ENCODE peak calls at places on chromosome 17, in four cellular contexts. K is left lung, A is BE2C, R is cardiac fibroblast. T is an unnamed sample.

GRCh38 chr17:80501739-80502577 is 25.6 kb upstream of the NPTX1 start:
- DNase-seq in A (no peak), K (peak; percentile 50), R (peak; percentile 24), T (no peak)

GRCh38 chr17:9368631-9369030 is 207.0 kb downstream of the STX8 start:
- DNase-seq in A (no peak), K (no peak), R (no peak), T (no peak)

GRCh38 chr17:55492951-55493350 is 18.3 kb downstream of the SMIM36 start:
- DNase-seq in R (no peak), A (no peak), K (no peak), T (peak; percentile 8)

GRCh38 chr17:282912-283882 is 69.4 kb downstream of the RPH3AL start:
- DNase-seq in K (peak; percentile 51), A (no peak), R (no peak), T (no peak)

GRCh38 chr17:59825533-59826316 is 67.0 kb downstream of the TUBD1 start:
- DNase-seq in K (no peak), A (no peak), R (peak; percentile 83), T (peak; percentile 77)

GRCh38 chr17:78281249-78281865 is 49.9 kb downstream of the TMEM235 start:
- DNase-seq in K (no peak), A (no peak), R (no peak), T (no peak)

GRCh38 chr17:11909348-11909747 is 87.9 kb downstream of the ZNF18 start:
- DNase-seq in A (no peak), R (no peak), K (no peak), T (no peak)

GRCh38 chr17:68682913-68683312 is 81.7 kb upstream of the FAM20A start:
- DNase-seq in K (no peak), A (no peak), R (no peak), T (no peak)

GRCh38 chr17:59963738-59964454 is 644 bp downstream of the RNFT1 start:
- DNase-seq in R (peak; percentile 56), A (peak; percentile 24), K (peak; percentile 70), T (peak; percentile 51)

GRCh38 chr17:6913608-6914443 is 82.0 kb upstream of the ALOX12 start:
- DNase-seq in K (peak; percentile 79), R (peak; percentile 67), A (peak; percentile 74), T (peak; percentile 73)

GRCh38 chr17:16352303-16352837 is 899 bp downstream of the CENPV start:
- DNase-seq in A (peak; percentile 63), R (peak; percentile 29), K (peak; percentile 78), T (peak; percentile 24)

GRCh38 chr17:50621562-50621961 is 13.1 kb upstream of the ABCC3 start:
- DNase-seq in R (peak; percentile 49), A (no peak), K (peak; percentile 64), T (no peak)

GRCh38 chr17:62792122-62792800 is 15.9 kb downstream of the MARCHF10 start:
- DNase-seq in R (peak; percentile 77), K (no peak), A (no peak), T (peak; percentile 96)

GRCh38 chr17:7523033-7523432 is 25.8 kb upstream of the TNFSF12 start:
- DNase-seq in A (no peak), R (peak; percentile 30), K (no peak), T (no peak)

GRCh38 chr17:21126645-21127507 is at the start of gene DHRS7B:
- DNase-seq in K (peak; percentile 96), R (peak; percentile 91), A (peak; percentile 88), T (peak; percentile 95)

GRCh38 chr17:46818319-46818928 is at the start of gene WNT3:
- DNase-seq in R (no peak), A (peak; percentile 72), K (peak; percentile 83), T (no peak)

GRCh38 chr17:4945176-4945943 is 3.0 kb downstream of the PFN1 start:
- DNase-seq in R (peak; percentile 88), A (peak; percentile 69), K (peak; percentile 93), T (peak; percentile 93)

GRCh38 chr17:29024456-29024952 is 18.4 kb upstream of the PIPOX start:
- DNase-seq in K (no peak), R (no peak), A (no peak), T (no peak)

GRCh38 chr17:59193463-59193862 is 16.4 kb upstream of the SMG8 start:
- DNase-seq in R (no peak), A (no peak), K (no peak), T (no peak)

GRCh38 chr17:6857904-6858303 is 26.4 kb upstream of the TEKT1 start:
- DNase-seq in R (no peak), K (no peak), A (no peak), T (no peak)

GRCh38 chr17:72466199-72466598 is 345.4 kb downstream of the SOX9 start:
- DNase-seq in A (no peak), K (no peak), R (peak; percentile 43), T (peak; percentile 55)

GRCh38 chr17:15498107-15498506 is 30.7 kb upstream of the CDRT4 start:
- DNase-seq in R (no peak), K (no peak), A (peak; percentile 23), T (peak; percentile 36)

GRCh38 chr17:51472670-51473069 is 212.3 kb downstream of the UTP18 start:
- DNase-seq in R (no peak), A (peak; percentile 33), K (no peak), T (no peak)

GRCh38 chr17:59105852-59106462 is 723 bp downstream of the TRIM37 start:
- DNase-seq in K (peak; percentile 90), R (peak; percentile 56), A (peak; percentile 61), T (peak; percentile 26)

GRCh38 chr17:40886090-40886489 is 1.0 kb upstream of the KRT20 start:
- DNase-seq in R (no peak), A (no peak), K (no peak), T (peak; percentile 50)

GRCh38 chr17:9647014-9647413 is 1.7 kb downstream of the USP43 start:
- DNase-seq in R (no peak), K (no peak), A (no peak), T (no peak)

GRCh38 chr17:6413073-6413472 is 21.8 kb downstream of the AIPL1 start:
- DNase-seq in K (no peak), A (no peak), R (peak; percentile 40), T (peak; percentile 70)

GRCh38 chr17:2057130-2057713 is 2.3 kb downstream of the HIC1 start:
- DNase-seq in K (peak; percentile 85), A (no peak), R (peak; percentile 57), T (no peak)

GRCh38 chr17:35972066-35972465 is 9.2 kb downstream of the CCL16 start:
- DNase-seq in A (no peak), R (no peak), K (no peak), T (no peak)

GRCh38 chr17:35968520-35969054 is 12.7 kb downstream of the CCL16 start:
- DNase-seq in R (no peak), A (no peak), K (no peak), T (no peak)

GRCh38 chr17:35972945-35973332 is 8.4 kb downstream of the CCL16 start:
- DNase-seq in R (no peak), K (no peak), A (no peak), T (no peak)

GRCh38 chr17:35972535-35972934 is 8.8 kb downstream of the CCL16 start:
- DNase-seq in A (no peak), R (no peak), K (no peak), T (no peak)

GRCh38 chr17:35969558-35970442 is 11.5 kb downstream of the CCL16 start:
- DNase-seq in K (no peak), R (peak; percentile 85), A (peak; percentile 74), T (peak; percentile 83)
- TF ChIP-seq CTCF in K (peak; percentile 81), R (peak; percentile 72), A (peak; percentile 86), T (peak; percentile 76)

DNA sequence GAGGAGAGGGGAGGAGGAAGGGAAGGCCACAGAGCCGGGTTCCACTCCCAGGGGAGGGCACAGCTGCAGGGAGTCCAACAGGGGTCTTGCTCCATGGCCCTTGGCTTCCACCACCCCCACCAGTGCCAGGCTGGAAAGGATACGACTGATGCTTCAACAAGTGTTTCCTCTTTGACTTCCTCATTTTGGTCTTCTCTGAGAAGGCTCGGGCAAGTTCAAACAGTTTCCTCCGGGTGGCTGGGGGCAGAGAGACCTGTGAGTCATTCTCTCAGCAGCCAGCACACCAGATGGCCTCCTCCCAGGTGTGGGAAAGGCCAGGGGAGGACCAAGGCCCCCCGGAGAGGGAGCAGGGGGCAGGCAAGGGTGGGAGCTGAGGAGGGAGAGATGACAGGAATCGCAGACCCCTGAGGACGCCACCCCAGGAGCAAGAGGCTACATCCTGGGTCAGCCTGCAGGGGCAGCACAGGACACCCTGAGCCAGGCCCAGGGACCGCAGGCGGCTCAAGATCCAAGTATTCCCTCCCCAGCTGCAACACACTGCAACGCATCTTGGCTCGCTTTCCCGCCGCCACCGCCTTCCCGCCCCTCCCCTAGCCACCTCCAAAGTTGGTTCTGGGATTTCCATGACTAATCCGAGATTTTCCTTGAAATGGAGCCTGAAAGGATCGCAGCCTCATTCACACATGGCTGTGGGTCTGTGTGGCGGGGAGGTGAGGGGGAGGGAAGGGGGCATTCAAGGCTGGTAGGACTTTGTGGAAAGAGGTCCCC is 18.3 kb upstream of the MRPS23 start:
- DNase-seq in R (peak; percentile 87), K (no peak), A (peak; percentile 83), T (peak; percentile 90)
- H3K4me3 ChIP-seq in R (no peak overlapping the region), K (no peak overlapping the region), A (no peak overlapping the region), T (no peak overlapping the region)

GRCh38 chr17:65941500-65941899 is 250.4 kb downstream of the CEP112 start:
- DNase-seq in R (no peak), K (no peak), A (no peak), T (no peak)
- TF ChIP-seq CTCF in R (peak; percentile 22), K (peak; percentile 19), A (peak; percentile 27), T (no peak)

GRCh38 chr17:81929253-81930141 is 2.0 kb upstream of the MAFG start:
- DNase-seq in R (no peak), K (peak; percentile 59), A (no peak), T (no peak)
- H3K4me3 ChIP-seq in R (no peak overlapping the region), K (no peak overlapping the region), A (no peak overlapping the region), T (no peak overlapping the region)

GRCh38 chr17:45060824-45061605 is at the start of gene NMT1:
- DNase-seq in A (peak; percentile 98), K (peak; percentile 95), R (peak; percentile 100), T (peak; percentile 99)
- TF ChIP-seq CTCF in A (no peak), K (no peak), R (no peak), T (no peak)

GRCh38 chr17:42284020-42284369 is 4.3 kb upstream of the STAT5A start:
- DNase-seq in A (no peak), R (no peak), K (no peak), T (no peak)

GRCh38 chr17:42284566-42284965 is 3.7 kb upstream of the STAT5A start:
- DNase-seq in R (no peak), A (no peak), K (no peak), T (no peak)

GRCh38 chr17:42282478-42283080 is 5.7 kb upstream of the STAT5A start:
- DNase-seq in R (no peak), A (no peak), K (no peak), T (no peak)

GRCh38 chr17:42281571-42282096 is 5.4 kb upstream of the STAT5B start:
- DNase-seq in K (no peak), R (no peak), A (no peak), T (no peak)

DNA sequence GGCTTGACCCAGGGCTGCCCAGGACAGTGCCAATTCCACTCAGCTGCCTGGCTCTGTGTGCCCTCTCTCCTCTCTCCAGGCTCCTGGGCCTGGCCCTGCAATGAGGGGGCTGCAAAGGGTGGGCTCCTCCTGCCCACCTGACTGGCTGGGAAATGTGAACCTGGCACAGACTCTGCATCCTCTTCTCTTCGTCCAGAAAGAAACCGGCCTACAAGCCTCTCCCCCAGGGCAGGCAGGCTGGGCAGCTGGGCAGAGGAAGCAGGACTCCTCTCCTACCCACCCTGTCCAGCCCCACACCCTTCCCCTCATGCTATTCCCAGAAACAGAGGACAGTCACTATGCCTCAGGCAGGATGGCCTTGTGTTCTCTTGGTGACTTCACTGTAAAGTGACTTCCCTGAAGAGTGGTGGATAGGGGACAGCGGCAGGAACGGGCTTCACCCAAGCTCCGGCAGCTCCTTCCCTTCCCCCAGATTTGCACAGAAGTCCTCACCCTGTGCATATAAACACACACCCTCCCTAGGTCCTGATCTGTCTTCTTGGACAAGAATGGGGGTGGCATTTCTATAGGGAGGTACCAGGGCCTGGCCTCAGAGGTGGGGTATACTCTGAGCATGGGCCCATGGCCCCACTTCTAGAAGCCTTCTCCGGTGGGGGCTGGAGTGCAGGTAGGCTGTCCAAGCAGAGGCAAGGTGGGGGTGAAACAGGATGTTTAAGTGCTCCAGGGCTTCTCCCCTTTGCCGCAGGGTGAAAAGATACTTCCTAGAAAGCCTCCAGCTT is 4.9 kb upstream of the STAT5A start:
- DNase-seq in A (no peak), K (no peak), R (no peak), T (no peak)
- H3K4me3 ChIP-seq in A (no peak overlapping the region), K (no peak overlapping the region), R (no peak overlapping the region), T (no peak overlapping the region)